ENCODE peak calls at places on chromosomes 4 and X, in eight cellular contexts. X is naive thymus-derived CD4-positive, alpha-beta T cell; V is activated gamma-delta T cell treated with Interleukin-2 at 50 U/mL for 16 hours; U is NCI-H1092; Q is NCI-H2081; M is ascending aorta; F is AG09309; S is nephron progenitor cell. K is an unnamed sample.

GRCh38 chrX:9539611-9540387 is 74.9 kb downstream of the TBL1X start:
- DNase-seq in U (no peak), S (no peak), V (no peak), M (no peak), Q (peak), X (no peak), F (no peak), K (no peak)

GRCh38 chr4:73947239-73947985 is 34.4 kb downstream of the PF4 start:
- DNase-seq in X (no peak), V (no peak), S (no peak), M (no peak), U (no peak), F (no peak), Q (no peak), K (no peak)

GRCh38 chr4:1801286-1801958 is 8.3 kb downstream of the FGFR3 start:
- DNase-seq in S (no peak), F (no peak), U (no peak), V (no peak), Q (no peak), M (no peak), X (no peak), K (no peak)

GRCh38 chr4:26762650-26763049 is 98.0 kb upstream of the STIM2 start:
- DNase-seq in Q (no peak), X (no peak), F (no peak), U (no peak), V (no peak), S (no peak), M (no peak), K (no peak)

GRCh38 chrX:95539041-95539440 is 1145.6 kb upstream of the DIAPH2 start:
- DNase-seq in Q (no peak), X (no peak), M (no peak), V (no peak), S (no peak), F (no peak), U (no peak), K (no peak)

GRCh38 chrX:68989865-68990606 is 161.2 kb downstream of the EFNB1 start:
- DNase-seq in X (no peak), M (peak), F (peak), U (peak), Q (no peak), S (peak), V (no peak), K (no peak)

GRCh38 chr4:134747108-134747805 is 545.7 kb upstream of the PABPC4L start:
- DNase-seq in F (no peak), S (no peak), U (no peak), V (no peak), X (no peak), M (no peak), Q (no peak), K (no peak)

GRCh38 chrX:53584891-53585290 is 101.6 kb downstream of the HUWE1 start:
- DNase-seq in F (no peak), Q (no peak), S (no peak), X (no peak), V (no peak), U (no peak), M (no peak), K (no peak)

GRCh38 chr4:128461300-128462103 is 173.9 kb upstream of the PGRMC2 start:
- DNase-seq in F (peak), M (no peak), Q (no peak), U (no peak), V (no peak), X (no peak), S (no peak), K (no peak)

GRCh38 chr4:128601992-128602695 is 207.4 kb upstream of the JADE1 start:
- DNase-seq in U (no peak), X (no peak), V (no peak), M (no peak), S (no peak), Q (no peak), F (no peak), K (no peak)

GRCh38 chr4:186900232-186900900 is 176.7 kb upstream of the FAT1 start:
- DNase-seq in U (no peak), X (no peak), M (no peak), S (no peak), V (no peak), F (peak), Q (no peak), K (no peak)

GRCh38 chrX:72713130-72713529 is 976 bp downstream of the PHKA1 start:
- DNase-seq in V (no peak), S (no peak), X (no peak), Q (no peak), F (no peak), M (no peak), U (no peak), K (no peak)

GRCh38 chr4:8283631-8284121 is 14.1 kb downstream of the HTRA3 start:
- DNase-seq in Q (no peak), F (no peak), X (no peak), V (no peak), S (no peak), U (no peak), M (no peak), K (no peak)